ENCODE peak calls at places on chromosomes 13 and 19, in ten cellular contexts. One of them, this sample, is unnamed.

GRCh38 chr19:47723573-47723923 is 10.3 kb downstream of the EHD2 start:
- DNase-seq in progenitor cell of endocrine pancreas: no peak
- DNase-seq in dorsolateral prefrontal cortex: no peak
- DNase-seq in heart right ventricle: no peak
- DNase-seq in IMR-90: peak; percentile 95
- DNase-seq in uterus: peak; percentile 82
- DNase-seq in NB4: peak; percentile 98
- DNase-seq in HFF-Myc: no peak
- DNase-seq in cardiac fibroblast: peak; percentile 94
- DNase-seq in GM13976: no peak
- DNase-seq in this sample: peak; percentile 74

GRCh38 chr13:82305588-82305987 is 1576.7 kb downstream of the SLITRK1 start:
- DNase-seq in progenitor cell of endocrine pancreas: no peak
- DNase-seq in dorsolateral prefrontal cortex: no peak
- DNase-seq in heart right ventricle: no peak
- DNase-seq in IMR-90: no peak
- DNase-seq in uterus: no peak
- DNase-seq in NB4: no peak
- DNase-seq in HFF-Myc: no peak
- DNase-seq in cardiac fibroblast: no peak
- DNase-seq in GM13976: no peak
- DNase-seq in this sample: no peak

GRCh38 chr13:101474419-101474957 is 22.0 kb downstream of the ITGBL1 start:
- DNase-seq in progenitor cell of endocrine pancreas: no peak
- DNase-seq in dorsolateral prefrontal cortex: no peak
- DNase-seq in heart right ventricle: no peak
- DNase-seq in IMR-90: peak; percentile 91
- DNase-seq in uterus: no peak
- DNase-seq in NB4: peak; percentile 4
- DNase-seq in HFF-Myc: peak; percentile 69
- DNase-seq in cardiac fibroblast: peak; percentile 85
- DNase-seq in GM13976: no peak
- DNase-seq in this sample: no peak

GRCh38 chr13:86572115-86572514 is 772.9 kb upstream of the SLITRK6 start:
- DNase-seq in progenitor cell of endocrine pancreas: no peak
- DNase-seq in dorsolateral prefrontal cortex: no peak
- DNase-seq in heart right ventricle: no peak
- DNase-seq in IMR-90: peak; percentile 80
- DNase-seq in uterus: no peak
- DNase-seq in NB4: peak; percentile 86
- DNase-seq in HFF-Myc: no peak
- DNase-seq in cardiac fibroblast: no peak
- DNase-seq in GM13976: no peak
- DNase-seq in this sample: no peak

GRCh38 chr19:33547676-33548075 is 26.1 kb upstream of the PEPD start:
- DNase-seq in progenitor cell of endocrine pancreas: no peak
- DNase-seq in dorsolateral prefrontal cortex: no peak
- DNase-seq in heart right ventricle: no peak
- DNase-seq in IMR-90: no peak
- DNase-seq in uterus: no peak
- DNase-seq in NB4: no peak
- DNase-seq in HFF-Myc: no peak
- DNase-seq in cardiac fibroblast: no peak
- DNase-seq in GM13976: no peak
- DNase-seq in this sample: no peak

GRCh38 chr19:38730731-38731589 is 13.3 kb downstream of the CAPN12 start:
- DNase-seq in progenitor cell of endocrine pancreas: no peak
- DNase-seq in dorsolateral prefrontal cortex: peak; percentile 41
- DNase-seq in heart right ventricle: no peak
- DNase-seq in IMR-90: no peak
- DNase-seq in uterus: peak; percentile 27
- DNase-seq in NB4: no peak
- DNase-seq in HFF-Myc: no peak
- DNase-seq in cardiac fibroblast: no peak
- DNase-seq in GM13976: no peak
- DNase-seq in this sample: no peak

GRCh38 chr19:18865973-18866799 is 29.8 kb downstream of the CERS1 start:
- DNase-seq in progenitor cell of endocrine pancreas: peak; percentile 67
- DNase-seq in dorsolateral prefrontal cortex: no peak
- DNase-seq in heart right ventricle: peak; percentile 59
- DNase-seq in IMR-90: peak; percentile 36
- DNase-seq in uterus: peak; percentile 44
- DNase-seq in NB4: peak; percentile 68
- DNase-seq in HFF-Myc: no peak
- DNase-seq in cardiac fibroblast: peak; percentile 67
- DNase-seq in GM13976: peak; percentile 95
- DNase-seq in this sample: no peak

GRCh38 chr13:41019027-41019487 is at the start of gene ELF1:
- DNase-seq in progenitor cell of endocrine pancreas: no peak
- DNase-seq in dorsolateral prefrontal cortex: no peak
- DNase-seq in heart right ventricle: peak; percentile 39
- DNase-seq in IMR-90: peak; percentile 52
- DNase-seq in uterus: peak; percentile 36
- DNase-seq in NB4: peak; percentile 93
- DNase-seq in HFF-Myc: peak; percentile 51
- DNase-seq in cardiac fibroblast: peak; percentile 76
- DNase-seq in GM13976: peak; percentile 52
- DNase-seq in this sample: peak; percentile 86

GRCh38 chr19:940591-941291 is 14.9 kb downstream of the ARID3A start:
- DNase-seq in progenitor cell of endocrine pancreas: no peak
- DNase-seq in dorsolateral prefrontal cortex: peak; percentile 79
- DNase-seq in heart right ventricle: no peak
- DNase-seq in IMR-90: peak; percentile 57
- DNase-seq in uterus: peak; percentile 47
- DNase-seq in NB4: no peak
- DNase-seq in HFF-Myc: no peak
- DNase-seq in cardiac fibroblast: no peak
- DNase-seq in GM13976: no peak
- DNase-seq in this sample: peak; percentile 82

GRCh38 chr19:6766357-6767080 is 716 bp downstream of the SH2D3A start:
- DNase-seq in progenitor cell of endocrine pancreas: no peak
- DNase-seq in dorsolateral prefrontal cortex: no peak
- DNase-seq in heart right ventricle: no peak
- DNase-seq in IMR-90: no peak
- DNase-seq in uterus: no peak
- DNase-seq in NB4: no peak
- DNase-seq in HFF-Myc: no peak
- DNase-seq in cardiac fibroblast: no peak
- DNase-seq in GM13976: no peak
- DNase-seq in this sample: no peak

GRCh38 chr13:114015608-114016295 is 41.9 kb upstream of the C13orf46 start:
- DNase-seq in progenitor cell of endocrine pancreas: no peak
- DNase-seq in dorsolateral prefrontal cortex: no peak
- DNase-seq in heart right ventricle: peak; percentile 38
- DNase-seq in IMR-90: peak; percentile 31
- DNase-seq in uterus: no peak
- DNase-seq in NB4: no peak
- DNase-seq in HFF-Myc: no peak
- DNase-seq in cardiac fibroblast: peak; percentile 94
- DNase-seq in GM13976: no peak
- DNase-seq in this sample: no peak

GRCh38 chr13:103803349-103803748 is 737.1 kb upstream of the SLC10A2 start:
- DNase-seq in progenitor cell of endocrine pancreas: no peak
- DNase-seq in dorsolateral prefrontal cortex: no peak
- DNase-seq in heart right ventricle: no peak
- DNase-seq in IMR-90: no peak
- DNase-seq in uterus: no peak
- DNase-seq in NB4: no peak
- DNase-seq in HFF-Myc: no peak
- DNase-seq in cardiac fibroblast: no peak
- DNase-seq in GM13976: no peak
- DNase-seq in this sample: no peak

GRCh38 chr13:25753976-25754375 is 297.8 kb downstream of the SHISA2 start:
- DNase-seq in progenitor cell of endocrine pancreas: no peak
- DNase-seq in dorsolateral prefrontal cortex: no peak
- DNase-seq in heart right ventricle: no peak
- DNase-seq in IMR-90: no peak
- DNase-seq in uterus: no peak
- DNase-seq in NB4: peak; percentile 13
- DNase-seq in HFF-Myc: no peak
- DNase-seq in cardiac fibroblast: no peak
- DNase-seq in GM13976: no peak
- DNase-seq in this sample: no peak

GRCh38 chr13:25756251-25756650 is 295.6 kb downstream of the SHISA2 start:
- DNase-seq in progenitor cell of endocrine pancreas: no peak
- DNase-seq in dorsolateral prefrontal cortex: no peak
- DNase-seq in heart right ventricle: no peak
- DNase-seq in IMR-90: no peak
- DNase-seq in uterus: no peak
- DNase-seq in NB4: no peak
- DNase-seq in HFF-Myc: no peak
- DNase-seq in cardiac fibroblast: no peak
- DNase-seq in GM13976: no peak
- DNase-seq in this sample: no peak

GRCh38 chr13:25752957-25753540 is 298.8 kb downstream of the SHISA2 start:
- DNase-seq in progenitor cell of endocrine pancreas: no peak
- DNase-seq in dorsolateral prefrontal cortex: no peak
- DNase-seq in heart right ventricle: peak; percentile 50
- DNase-seq in IMR-90: peak; percentile 36
- DNase-seq in uterus: peak; percentile 22
- DNase-seq in NB4: peak; percentile 88
- DNase-seq in HFF-Myc: peak; percentile 47
- DNase-seq in cardiac fibroblast: peak; percentile 58
- DNase-seq in GM13976: no peak
- DNase-seq in this sample: no peak

GRCh38 chr13:25761041-25761440 is 290.8 kb downstream of the SHISA2 start:
- DNase-seq in progenitor cell of endocrine pancreas: no peak
- DNase-seq in dorsolateral prefrontal cortex: no peak
- DNase-seq in heart right ventricle: no peak
- DNase-seq in IMR-90: no peak
- DNase-seq in uterus: no peak
- DNase-seq in NB4: no peak
- DNase-seq in HFF-Myc: no peak
- DNase-seq in cardiac fibroblast: no peak
- DNase-seq in GM13976: no peak
- DNase-seq in this sample: no peak

DNA sequence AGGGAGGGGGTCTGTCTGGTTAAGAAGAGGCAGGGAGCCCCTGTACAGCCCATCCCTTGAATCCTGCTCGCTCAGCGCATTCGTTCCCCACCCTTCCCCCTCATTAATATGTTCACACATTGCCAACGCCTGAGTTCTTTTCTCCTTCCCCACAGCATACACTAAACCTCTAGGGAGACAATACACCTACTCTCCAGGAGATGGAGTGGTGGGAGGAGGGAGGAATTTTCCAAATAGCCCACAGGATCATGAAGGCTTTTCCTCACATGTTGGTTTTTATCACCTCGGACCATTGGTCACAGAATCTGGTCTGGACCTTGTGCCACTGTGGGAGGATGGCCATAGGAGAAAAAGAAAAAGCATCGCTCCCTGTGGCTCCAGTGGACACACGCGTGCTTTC is 294.9 kb downstream of the SHISA2 start:
- DNase-seq in progenitor cell of endocrine pancreas: no peak
- DNase-seq in dorsolateral prefrontal cortex: no peak
- DNase-seq in heart right ventricle: no peak
- DNase-seq in IMR-90: no peak
- DNase-seq in uterus: no peak
- DNase-seq in NB4: no peak
- DNase-seq in HFF-Myc: no peak
- DNase-seq in cardiac fibroblast: no peak
- DNase-seq in GM13976: no peak
- DNase-seq in this sample: no peak
- TF ChIP-seq CTCF in progenitor cell of endocrine pancreas: peak; percentile 34
- TF ChIP-seq CTCF in dorsolateral prefrontal cortex: no peak
- TF ChIP-seq CTCF in heart right ventricle: no peak
- TF ChIP-seq CTCF in IMR-90: no peak
- TF ChIP-seq CTCF in uterus: no peak
- TF ChIP-seq CTCF in NB4: no peak
- TF ChIP-seq CTCF in HFF-Myc: no peak
- TF ChIP-seq CTCF in cardiac fibroblast: no peak
- TF ChIP-seq CTCF in GM13976: no peak
- TF ChIP-seq CTCF in this sample: no peak

GRCh38 chr13:53200498-53201453 is 172.2 kb downstream of the OLFM4 start:
- DNase-seq in progenitor cell of endocrine pancreas: peak; percentile 73
- DNase-seq in dorsolateral prefrontal cortex: no peak
- DNase-seq in heart right ventricle: peak; percentile 13
- DNase-seq in IMR-90: peak; percentile 1
- DNase-seq in uterus: no peak
- DNase-seq in NB4: no peak
- DNase-seq in HFF-Myc: no peak
- DNase-seq in cardiac fibroblast: peak; percentile 3
- DNase-seq in GM13976: peak; percentile 37
- DNase-seq in this sample: no peak
- TF ChIP-seq CTCF in progenitor cell of endocrine pancreas: peak; percentile 96
- TF ChIP-seq CTCF in dorsolateral prefrontal cortex: peak; percentile 17
- TF ChIP-seq CTCF in heart right ventricle: peak; percentile 64
- TF ChIP-seq CTCF in IMR-90: peak; percentile 46
- TF ChIP-seq CTCF in uterus: peak; percentile 8
- TF ChIP-seq CTCF in NB4: no peak
- TF ChIP-seq CTCF in HFF-Myc: peak; percentile 35
- TF ChIP-seq CTCF in cardiac fibroblast: peak; percentile 22
- TF ChIP-seq CTCF in GM13976: no peak
- TF ChIP-seq CTCF in this sample: no peak

DNA sequence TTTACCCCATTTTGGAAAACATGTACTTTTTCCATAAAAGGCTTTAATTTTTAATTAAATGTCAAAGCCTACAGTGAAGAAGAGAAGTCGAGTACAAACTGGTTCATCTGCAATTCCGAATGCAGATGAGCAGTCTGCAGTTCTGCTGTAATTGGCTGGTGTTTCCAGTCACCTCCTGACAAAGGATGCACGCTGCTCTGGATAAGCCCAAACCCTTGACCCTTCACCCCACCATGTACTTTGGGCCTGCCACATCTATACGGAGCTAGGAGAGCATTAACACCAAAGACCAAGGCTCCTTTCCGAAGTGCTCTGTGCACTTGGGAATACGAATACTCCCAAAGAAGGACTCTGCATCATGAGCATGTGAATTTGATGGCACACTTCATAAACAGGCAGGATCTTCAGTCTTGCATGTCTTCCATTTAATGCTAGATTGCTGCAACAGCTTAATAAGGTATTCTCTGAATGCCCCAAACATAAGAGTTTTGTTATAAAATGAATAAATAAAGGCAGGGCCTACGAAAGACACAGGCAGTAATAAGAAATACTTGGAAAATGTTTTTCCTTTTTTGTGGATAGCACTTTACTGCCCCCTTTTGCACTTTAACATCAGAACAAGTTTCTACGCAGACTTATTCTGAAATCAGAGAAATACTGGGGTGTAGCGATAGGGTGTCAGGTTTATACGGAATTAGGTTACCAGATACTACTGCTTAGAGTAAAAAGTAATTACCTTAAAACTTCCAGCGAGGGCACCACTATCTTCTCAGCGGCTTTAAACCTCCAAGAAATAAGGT is 15.1 kb downstream of the EFNB2 start:
- DNase-seq in progenitor cell of endocrine pancreas: no peak
- DNase-seq in dorsolateral prefrontal cortex: no peak
- DNase-seq in heart right ventricle: no peak
- DNase-seq in IMR-90: peak; percentile 56
- DNase-seq in uterus: no peak
- DNase-seq in NB4: peak; percentile 29
- DNase-seq in HFF-Myc: no peak
- DNase-seq in cardiac fibroblast: peak; percentile 61
- DNase-seq in GM13976: no peak
- DNase-seq in this sample: no peak
- TF ChIP-seq CTCF in progenitor cell of endocrine pancreas: peak; percentile 59
- TF ChIP-seq CTCF in dorsolateral prefrontal cortex: peak; percentile 48
- TF ChIP-seq CTCF in heart right ventricle: peak; percentile 68
- TF ChIP-seq CTCF in IMR-90: peak; percentile 73
- TF ChIP-seq CTCF in uterus: peak; percentile 43
- TF ChIP-seq CTCF in NB4: peak; percentile 13
- TF ChIP-seq CTCF in HFF-Myc: peak; percentile 29
- TF ChIP-seq CTCF in cardiac fibroblast: peak; percentile 41
- TF ChIP-seq CTCF in GM13976: no peak
- TF ChIP-seq CTCF in this sample: no peak

GRCh38 chr19:55638864-55639359 is 1.9 kb upstream of the ZNF580 start:
- DNase-seq in progenitor cell of endocrine pancreas: no peak
- DNase-seq in dorsolateral prefrontal cortex: no peak
- DNase-seq in heart right ventricle: no peak
- DNase-seq in IMR-90: peak; percentile 21
- DNase-seq in uterus: no peak
- DNase-seq in NB4: peak; percentile 70
- DNase-seq in HFF-Myc: no peak
- DNase-seq in cardiac fibroblast: peak; percentile 55
- DNase-seq in GM13976: no peak
- DNase-seq in this sample: no peak
- TF ChIP-seq CTCF in progenitor cell of endocrine pancreas: peak; percentile 56
- TF ChIP-seq CTCF in dorsolateral prefrontal cortex: peak; percentile 17
- TF ChIP-seq CTCF in heart right ventricle: peak; percentile 56
- TF ChIP-seq CTCF in IMR-90: peak; percentile 47
- TF ChIP-seq CTCF in uterus: no peak
- TF ChIP-seq CTCF in NB4: peak; percentile 57
- TF ChIP-seq CTCF in HFF-Myc: peak; percentile 67
- TF ChIP-seq CTCF in cardiac fibroblast: peak; percentile 49
- TF ChIP-seq CTCF in GM13976: peak; percentile 30
- TF ChIP-seq CTCF in this sample: peak; percentile 27